ENCODE peak calls at places on chromosomes 1 and 21, in seven cellular contexts. K is stomach, B is A549, Z is esophagus muscularis mucosa, F is ovary, D is GM12878, G is suprapubic skin. N is an unnamed sample.

GRCh38 chr1:203325418-203326091 is 20.2 kb downstream of the BTG2 start:
- DNase-seq in K (peak; percentile 86), B (no peak), Z (no peak), F (peak; percentile 73), D (no peak), G (no peak), N (peak; percentile 71)

GRCh38 chr21:41322496-41323382 is 6.1 kb downstream of the FAM3B start:
- DNase-seq in K (no peak), B (no peak), Z (no peak), F (no peak), D (no peak), G (no peak), N (no peak)

GRCh38 chr1:34597877-34598514 is 156.9 kb upstream of the GJB5 start:
- DNase-seq in K (peak; percentile 76), B (peak; percentile 48), Z (no peak), F (peak; percentile 35), D (peak; percentile 41), G (no peak), N (peak; percentile 51)

GRCh38 chr1:79283451-79283850 is 276.9 kb upstream of the ADGRL4 start:
- DNase-seq in K (no peak), B (no peak), Z (no peak), F (no peak), D (no peak), G (no peak), N (no peak)

GRCh38 chr21:29904359-29905282 is 35.2 kb downstream of the GRIK1 start:
- DNase-seq in K (no peak), B (no peak), Z (no peak), F (no peak), D (no peak), G (no peak), N (no peak)

GRCh38 chr1:245558069-245558468 is 403.3 kb downstream of the KIF26B start:
- DNase-seq in K (no peak), B (no peak), Z (no peak), F (no peak), D (no peak), G (no peak), N (no peak)

GRCh38 chr1:71312545-71312944 is 231.7 kb upstream of the ZRANB2 start:
- DNase-seq in K (no peak), B (no peak), Z (no peak), F (no peak), D (no peak), G (no peak), N (no peak)

GRCh38 chr1:157505481-157506272 is 46.6 kb downstream of the FCRL5 start:
- DNase-seq in K (peak; percentile 59), B (peak; percentile 67), Z (no peak), F (no peak), D (peak; percentile 59), G (no peak), N (no peak)

GRCh38 chr1:223221686-223222085 is 78.6 kb upstream of the TLR5 start:
- DNase-seq in K (no peak), B (no peak), Z (no peak), F (no peak), D (no peak), G (peak; percentile 65), N (no peak)

GRCh38 chr1:201375169-201375568 is 2.3 kb downstream of the TNNT2 start:
- DNase-seq in K (no peak), B (no peak), Z (no peak), F (no peak), D (no peak), G (no peak), N (no peak)

GRCh38 chr1:209207701-209208286 is 375.7 kb upstream of the CAMK1G start:
- DNase-seq in K (peak; percentile 58), B (peak; percentile 45), Z (no peak), F (peak; percentile 67), D (no peak), G (no peak), N (peak; percentile 43)

GRCh38 chr1:101259744-101260148 is 22.9 kb downstream of the S1PR1 start:
- DNase-seq in K (no peak), B (peak; percentile 49), Z (no peak), F (no peak), D (no peak), G (no peak), N (no peak)

GRCh38 chr1:93608188-93609109 is 73.2 kb downstream of the BCAR3 start:
- DNase-seq in K (no peak), B (no peak), Z (no peak), F (no peak), D (no peak), G (no peak), N (no peak)

GRCh38 chr1:110007458-110007857 is 22.9 kb downstream of the AHCYL1 start:
- DNase-seq in K (no peak), B (no peak), Z (no peak), F (no peak), D (no peak), G (no peak), N (no peak)

GRCh38 chr1:62245201-62245600 is 50.6 kb downstream of the L1TD1 start:
- DNase-seq in K (no peak), B (no peak), Z (no peak), F (no peak), D (no peak), G (no peak), N (no peak)

GRCh38 chr1:178932966-178933603 is 62.2 kb upstream of the ANGPTL1 start:
- DNase-seq in K (no peak), B (no peak), Z (peak; percentile 89), F (peak; percentile 35), D (no peak), G (no peak), N (no peak)

GRCh38 chr1:76865696-76866291 is 1.5 kb upstream of the ST6GALNAC5 start:
- DNase-seq in K (no peak), B (no peak), Z (no peak), F (no peak), D (no peak), G (no peak), N (no peak)

GRCh38 chr1:95636897-95637296 is 402.9 kb downstream of the RWDD3 start:
- DNase-seq in K (no peak), B (no peak), Z (no peak), F (no peak), D (no peak), G (no peak), N (no peak)

GRCh38 chr1:234611799-234612351 is 1.9 kb upstream of the IRF2BP2 start:
- DNase-seq in K (peak; percentile 59), B (peak; percentile 66), Z (no peak), F (peak; percentile 55), D (no peak), G (no peak), N (peak; percentile 50)

GRCh38 chr1:234611153-234611798 is 1.3 kb upstream of the IRF2BP2 start:
- DNase-seq in K (no peak), B (peak; percentile 92), Z (no peak), F (no peak), D (peak; percentile 76), G (no peak), N (peak; percentile 51)

GRCh38 chr1:234613992-234614584 is 4.1 kb upstream of the IRF2BP2 start:
- DNase-seq in K (no peak), B (no peak), Z (no peak), F (no peak), D (no peak), G (no peak), N (no peak)

GRCh38 chr1:234612352-234613127 is 2.6 kb upstream of the IRF2BP2 start:
- DNase-seq in K (peak; percentile 95), B (peak; percentile 99), Z (peak; percentile 98), F (peak; percentile 86), D (peak; percentile 97), G (peak; percentile 93), N (peak; percentile 86)

GRCh38 chr1:234613128-234613875 is 3.3 kb upstream of the IRF2BP2 start:
- DNase-seq in K (no peak), B (peak; percentile 77), Z (peak; percentile 21), F (no peak), D (no peak), G (no peak), N (no peak)
- TF ChIP-seq EP300 in K (peak; percentile 38), B (peak; percentile 66), Z (no peak), F (no peak), D (no peak), G (no peak), N (peak; percentile 45)

GRCh38 chr21:9772348-9772672 is 749.1 kb upstream of the TPTE start:
- DNase-seq in K (no peak), B (no peak), Z (no peak), F (no peak), D (no peak), G (peak; percentile 80), N (no peak)
- H3K9me3 ChIP-seq in K (peaks cover 88% of the 10 kb centered on the region), B (no peaks in the 10 kb centered on the region), Z (no peaks in the 10 kb centered on the region), F (no peaks in the 10 kb centered on the region), D (peaks cover 5% of the 10 kb centered on the region), G (peaks cover 58% of the 10 kb centered on the region), N (no peaks in the 10 kb centered on the region)

DNA sequence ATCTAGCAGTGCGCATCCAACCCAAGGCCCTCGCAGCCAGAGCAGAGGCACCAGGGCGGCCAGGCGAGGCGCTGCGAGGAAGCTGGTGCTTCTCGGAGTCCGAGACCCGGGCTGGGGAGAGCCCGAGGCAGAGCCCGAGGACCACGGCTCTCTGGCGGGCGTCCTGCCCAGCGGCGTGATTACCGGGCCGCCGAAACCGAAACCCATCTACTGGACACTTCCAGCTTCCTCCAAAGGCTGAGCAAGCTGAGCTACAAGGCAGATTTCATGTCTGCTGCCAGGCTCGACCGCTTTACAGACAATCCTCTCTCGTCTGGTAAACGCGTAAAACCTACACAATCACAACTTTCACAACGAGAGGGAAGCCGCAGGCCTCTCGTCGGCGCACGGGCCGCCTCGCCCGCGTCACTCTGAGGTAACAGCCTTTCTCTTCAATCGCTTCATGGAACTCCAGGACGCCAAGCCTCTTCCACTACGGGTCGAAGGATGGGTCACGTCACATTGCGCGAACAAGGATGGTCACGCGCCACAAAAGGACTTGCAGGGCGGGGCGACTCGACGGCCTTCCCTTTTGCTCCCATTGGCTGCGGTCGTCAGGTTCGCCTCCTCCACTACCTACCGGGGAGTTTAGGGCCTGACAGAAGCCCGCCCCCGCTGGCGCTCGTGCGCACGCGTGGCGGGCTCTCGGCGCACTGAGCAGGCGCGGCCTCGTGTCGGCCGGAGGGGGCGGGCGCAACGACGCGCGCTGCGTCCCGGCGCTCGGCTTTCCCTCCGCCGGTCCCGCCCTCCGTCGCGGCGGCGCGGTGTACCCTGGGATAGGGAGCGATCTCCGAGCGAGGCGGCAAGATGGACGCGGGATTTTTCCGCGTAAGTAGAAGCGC is at the start of gene SRRM1:
- DNase-seq in K (peak; percentile 99), B (peak; percentile 100), Z (peak; percentile 100), F (peak; percentile 99), D (peak; percentile 98), G (peak; percentile 100), N (peak; percentile 98)
- TF ChIP-seq POLR2A in K (no peak), B (peak; percentile 92), Z (peak; percentile 99), F (peak; percentile 99), D (peak; percentile 93), G (peak; percentile 96), N (peak; percentile 99)

GRCh38 chr1:107934573-107934972 is 30.4 kb downstream of the VAV3 start:
- DNase-seq in K (no peak), B (no peak), Z (no peak), F (no peak), D (peak; percentile 58), G (no peak), N (no peak)

GRCh38 chr1:107939256-107939655 is 25.7 kb downstream of the VAV3 start:
- DNase-seq in K (no peak), B (no peak), Z (no peak), F (no peak), D (no peak), G (no peak), N (no peak)

GRCh38 chr1:107935396-107936064 is 29.4 kb downstream of the VAV3 start:
- DNase-seq in K (no peak), B (no peak), Z (no peak), F (no peak), D (peak; percentile 92), G (no peak), N (no peak)

GRCh38 chr1:107933736-107934135 is 31.2 kb downstream of the VAV3 start:
- DNase-seq in K (no peak), B (no peak), Z (no peak), F (no peak), D (no peak), G (no peak), N (no peak)

GRCh38 chr1:107936498-107937481 is 28.2 kb downstream of the VAV3 start:
- DNase-seq in K (peak; percentile 78), B (no peak), Z (no peak), F (no peak), D (no peak), G (peak; percentile 82), N (no peak)
- TF ChIP-seq EP300 in K (no peak), B (no peak), Z (no peak), F (no peak), D (no peak), G (no peak), N (no peak)